ENCODE peak calls at places on chromosomes 4 and X, in ten cellular contexts. K, Z, B, O, U, J, T, C, M and N are unnamed samples.

GRCh38 chr4:147848634-147849033 is 116.7 kb downstream of the ARHGAP10 start:
- DNase-seq in K (no peak), Z (no peak), B (no peak), O (no peak), U (no peak), J (no peak), T (no peak), C (no peak), M (no peak), N (no peak)

GRCh38 chrX:130606415-130606814 is 204.6 kb downstream of the RBMX2 start:
- DNase-seq in K (no peak), Z (no peak), B (no peak), O (no peak), U (no peak), J (no peak), T (no peak), C (no peak), M (no peak), N (no peak)

GRCh38 chr4:182643801-182644311 is 273.3 kb downstream of the DCTD start:
- DNase-seq in K (no peak), Z (no peak), B (no peak), O (no peak), U (no peak), J (peak), T (no peak), C (no peak), M (peak), N (no peak)

GRCh38 chrX:43349363-43349762 is 306.7 kb upstream of the MAOA start:
- DNase-seq in K (peak), Z (peak), B (peak), O (no peak), U (peak), J (peak), T (no peak), C (no peak), M (no peak), N (peak)

GRCh38 chr4:158722917-158723793 is at the start of gene PPID:
- DNase-seq in K (peak), Z (peak), B (peak), O (peak), U (peak), J (peak), T (peak), C (peak), M (peak), N (peak)

GRCh38 chrX:42948723-42949122 is 170.8 kb upstream of the PPP1R2C start:
- DNase-seq in K (no peak), Z (no peak), B (no peak), O (no peak), U (no peak), J (no peak), T (no peak), C (no peak), M (no peak), N (no peak)

GRCh38 chrX:68417651-68418050 is 15.6 kb downstream of the OPHN1 start:
- DNase-seq in K (no peak), Z (no peak), B (no peak), O (no peak), U (no peak), J (no peak), T (no peak), C (no peak), M (no peak), N (no peak)

GRCh38 chrX:105564536-105564935 is 257.8 kb upstream of the NRK start:
- DNase-seq in K (no peak), Z (no peak), B (no peak), O (peak), U (no peak), J (no peak), T (no peak), C (no peak), M (peak), N (no peak)

GRCh38 chrX:41022579-41022978 is 62.7 kb upstream of the USP9X start:
- DNase-seq in K (no peak), Z (no peak), B (no peak), O (no peak), U (no peak), J (no peak), T (no peak), C (no peak), M (no peak), N (no peak)

GRCh38 chrX:129749069-129749468 is 10.3 kb downstream of the XPNPEP2 start:
- DNase-seq in K (no peak), Z (no peak), B (no peak), O (no peak), U (no peak), J (no peak), T (no peak), C (no peak), M (no peak), N (no peak)

GRCh38 chr4:75819121-75819520 is 83.1 kb downstream of the PPEF2 start:
- DNase-seq in K (no peak), Z (no peak), B (no peak), O (no peak), U (no peak), J (no peak), T (no peak), C (no peak), M (no peak), N (no peak)

GRCh38 chr4:2745516-2745915 is 10.6 kb downstream of the TNIP2 start:
- DNase-seq in K (no peak), Z (no peak), B (no peak), O (no peak), U (no peak), J (no peak), T (no peak), C (no peak), M (no peak), N (no peak)

GRCh38 chr4:183185018-183185417 is 86.0 kb downstream of the WWC2 start:
- DNase-seq in K (no peak), Z (no peak), B (no peak), O (no peak), U (no peak), J (no peak), T (no peak), C (no peak), M (peak), N (no peak)

GRCh38 chrX:134849390-134849789 is 141.4 kb upstream of the SMIM10 start:
- DNase-seq in K (no peak), Z (no peak), B (no peak), O (no peak), U (no peak), J (peak), T (no peak), C (no peak), M (peak), N (no peak)

GRCh38 chr4:26039950-26040349 is 125.9 kb downstream of the SMIM20 start:
- DNase-seq in K (no peak), Z (no peak), B (no peak), O (no peak), U (no peak), J (peak), T (no peak), C (no peak), M (no peak), N (no peak)

GRCh38 chrX:149286940-149287349 is 218.2 kb downstream of the IDS start:
- DNase-seq in K (peak), Z (peak), B (peak), O (no peak), U (peak), J (peak), T (no peak), C (peak), M (peak), N (peak)

GRCh38 chr4:76188557-76188956 is 25.1 kb downstream of the SCARB2 start:
- DNase-seq in K (no peak), Z (no peak), B (no peak), O (no peak), U (no peak), J (no peak), T (no peak), C (no peak), M (no peak), N (no peak)

GRCh38 chr4:143397887-143398286 is 61.2 kb downstream of the GAB1 start:
- DNase-seq in K (no peak), Z (no peak), B (no peak), O (no peak), U (no peak), J (no peak), T (no peak), C (no peak), M (no peak), N (no peak)

GRCh38 chrX:110204986-110205385 is 112.9 kb downstream of the AMMECR1 start:
- DNase-seq in K (no peak), Z (no peak), B (no peak), O (no peak), U (no peak), J (peak), T (no peak), C (no peak), M (no peak), N (no peak)

GRCh38 chr4:2378898-2379297 is 39.5 kb downstream of the ZFYVE28 start:
- DNase-seq in K (no peak), Z (no peak), B (no peak), O (no peak), U (no peak), J (no peak), T (no peak), C (no peak), M (no peak), N (no peak)

GRCh38 chr4:183147191-183147590 is 48.1 kb downstream of the WWC2 start:
- DNase-seq in K (no peak), Z (no peak), B (no peak), O (no peak), U (no peak), J (no peak), T (no peak), C (no peak), M (no peak), N (no peak)

GRCh38 chr4:107035711-107036601 is at the start of gene DKK2:
- DNase-seq in K (no peak), Z (no peak), B (peak), O (no peak), U (peak), J (peak), T (peak), C (no peak), M (peak), N (peak)

GRCh38 chr4:48968814-48969213 is 17.3 kb upstream of the CWH43 start:
- DNase-seq in K (no peak), Z (no peak), B (no peak), O (no peak), U (no peak), J (peak), T (no peak), C (no peak), M (no peak), N (no peak)

GRCh38 chr4:153447175-153447887 is 18.8 kb upstream of the TMEM131L start:
- DNase-seq in K (no peak), Z (no peak), B (no peak), O (no peak), U (no peak), J (peak), T (no peak), C (no peak), M (no peak), N (peak)

GRCh38 chr4:113057891-113058290 is 8.4 kb downstream of the ANK2 start:
- DNase-seq in K (no peak), Z (no peak), B (no peak), O (no peak), U (no peak), J (no peak), T (no peak), C (no peak), M (peak), N (no peak)

GRCh38 chr4:183398298-183399129 is 45.9 kb upstream of the CDKN2AIP start:
- DNase-seq in K (peak), Z (no peak), B (peak), O (no peak), U (peak), J (peak), T (peak), C (peak), M (peak), N (peak)

GRCh38 chr4:7192252-7193039 is at the start of gene SORCS2:
- DNase-seq in K (peak), Z (peak), B (peak), O (peak), U (peak), J (peak), T (peak), C (peak), M (peak), N (peak)

GRCh38 chr4:24657768-24658617 is 73.6 kb upstream of the DHX15 start:
- DNase-seq in K (no peak), Z (peak), B (no peak), O (peak), U (peak), J (peak), T (no peak), C (no peak), M (peak), N (peak)

GRCh38 chr4:183411291-183411861 is 33.1 kb upstream of the CDKN2AIP start:
- DNase-seq in K (no peak), Z (no peak), B (no peak), O (no peak), U (no peak), J (no peak), T (no peak), C (no peak), M (peak), N (peak)

GRCh38 chr4:135732448-135732847 is 1530.9 kb upstream of the PABPC4L start:
- DNase-seq in K (no peak), Z (no peak), B (no peak), O (no peak), U (no peak), J (no peak), T (no peak), C (no peak), M (no peak), N (peak)

GRCh38 chr4:48681856-48682255 is 98.2 kb downstream of the FRYL start:
- DNase-seq in K (no peak), Z (no peak), B (no peak), O (no peak), U (no peak), J (no peak), T (no peak), C (no peak), M (no peak), N (no peak)

GRCh38 chr4:169033660-169034059 is 23.6 kb upstream of the CBR4 start:
- DNase-seq in K (no peak), Z (no peak), B (peak), O (no peak), U (no peak), J (no peak), T (no peak), C (no peak), M (no peak), N (no peak)

GRCh38 chr4:185566425-185566824 is 31.1 kb upstream of the PDLIM3 start:
- DNase-seq in K (no peak), Z (no peak), B (no peak), O (no peak), U (no peak), J (no peak), T (no peak), C (no peak), M (no peak), N (no peak)